ENCODE peak calls at places on chromosomes 4 and X, in seven cellular contexts. J is H1, P is HCT116, C is HepG2, Q is K562, V is SK-N-SH, B is NT2/D1. R is an unnamed sample.

GRCh38 chrX:49122499-49122898 is 1.0 kb downstream of the GPKOW start:
- DNase-seq in J (no peak), P (no peak), C (no peak), Q (peak), V (no peak), B (no peak), R (no peak)

GRCh38 chr4:91830681-91831395 is 472.9 kb upstream of the GRID2 start:
- DNase-seq in J (no peak), P (no peak), C (no peak), Q (no peak), V (no peak), B (no peak), R (no peak)

GRCh38 chr4:85760521-85760920 is 285.6 kb downstream of the ARHGAP24 start:
- DNase-seq in J (no peak), P (no peak), C (no peak), Q (no peak), V (no peak), B (no peak), R (no peak)

GRCh38 chrX:66035667-66036066 is 4.2 kb downstream of the VSIG4 start:
- DNase-seq in J (no peak), P (no peak), C (no peak), Q (no peak), V (no peak), B (peak), R (no peak)

GRCh38 chr4:115729739-115730266 is 616.4 kb upstream of the NDST4 start:
- DNase-seq in J (no peak), P (no peak), C (no peak), Q (no peak), V (no peak), B (no peak), R (no peak)

GRCh38 chr4:143352052-143352451 is 15.4 kb downstream of the GAB1 start:
- DNase-seq in J (no peak), P (no peak), C (no peak), Q (no peak), V (peak), B (no peak), R (no peak)

GRCh38 chr4:73964862-73965611 is 16.8 kb downstream of the PF4 start:
- DNase-seq in J (peak), P (peak), C (peak), Q (no peak), V (no peak), B (no peak), R (no peak)

GRCh38 chrX:56726609-56727008 is 2.4 kb upstream of the NBDY start:
- DNase-seq in J (no peak), P (no peak), C (peak), Q (peak), V (peak), B (peak), R (no peak)

GRCh38 chrX:1357993-1358392 is 21.4 kb downstream of the IL3RA start:
- DNase-seq in J (no peak), P (no peak), C (no peak), Q (no peak), V (no peak), B (no peak), R (no peak)

GRCh38 chr4:25065451-25065850 is 34.7 kb upstream of the LGI2 start:
- DNase-seq in J (no peak), P (no peak), C (no peak), Q (no peak), V (no peak), B (no peak), R (no peak)

GRCh38 chr4:89316931-89317366 is 9.3 kb upstream of the GPRIN3 start:
- DNase-seq in J (no peak), P (no peak), C (no peak), Q (no peak), V (no peak), B (no peak), R (no peak)

GRCh38 chrX:53166103-53166502 is 58.9 kb downstream of the KDM5C start:
- DNase-seq in J (no peak), P (no peak), C (no peak), Q (no peak), V (no peak), B (no peak), R (no peak)

GRCh38 chrX:19660604-19661003 is 145.3 kb upstream of the MAP3K15 start:
- DNase-seq in J (no peak), P (no peak), C (no peak), Q (no peak), V (no peak), B (no peak), R (no peak)

GRCh38 chrX:136780241-136780640 is 491 bp downstream of the ARHGEF6 start:
- DNase-seq in J (no peak), P (no peak), C (no peak), Q (no peak), V (no peak), B (no peak), R (no peak)

GRCh38 chr4:33881176-33881575 is 2363.1 kb downstream of the ARAP2 start:
- DNase-seq in J (no peak), P (no peak), C (no peak), Q (no peak), V (no peak), B (no peak), R (no peak)

GRCh38 chr4:25448379-25449109 is 71.5 kb downstream of the ANAPC4 start:
- DNase-seq in J (no peak), P (no peak), C (no peak), Q (no peak), V (no peak), B (peak), R (no peak)

GRCh38 chr4:92064574-92064973 is 239.2 kb upstream of the GRID2 start:
- DNase-seq in J (no peak), P (no peak), C (no peak), Q (no peak), V (no peak), B (no peak), R (no peak)

GRCh38 chr4:173013232-173013932 is 155.2 kb upstream of the GALNT7 start:
- DNase-seq in J (peak), P (no peak), C (peak), Q (peak), V (peak), B (no peak), R (peak)

GRCh38 chrX:123186796-123187195 is 2.7 kb downstream of the GRIA3 start:
- DNase-seq in J (no peak), P (no peak), C (no peak), Q (no peak), V (no peak), B (no peak), R (no peak)

GRCh38 chr4:139958738-139959096 is 195.3 kb downstream of the MAML3 start:
- DNase-seq in J (no peak), P (no peak), C (no peak), Q (no peak), V (no peak), B (no peak), R (no peak)

GRCh38 chr4:150316332-150317205 is 238.3 kb downstream of the DCLK2 start:
- DNase-seq in J (no peak), P (no peak), C (no peak), Q (no peak), V (no peak), B (no peak), R (no peak)

GRCh38 chr4:20017035-20017434 is 234.7 kb upstream of the SLIT2 start:
- DNase-seq in J (no peak), P (no peak), C (no peak), Q (no peak), V (no peak), B (no peak), R (no peak)

GRCh38 chr4:168931215-168931650 is 78.8 kb downstream of the CBR4 start:
- DNase-seq in J (no peak), P (no peak), C (no peak), Q (no peak), V (no peak), B (no peak), R (no peak)

GRCh38 chrX:107454302-107454701 is 4.8 kb downstream of the FRMPD3 start:
- DNase-seq in J (no peak), P (peak), C (no peak), Q (no peak), V (no peak), B (no peak), R (no peak)

GRCh38 chr4:141705747-141706377 is 69.5 kb downstream of the IL15 start:
- DNase-seq in J (no peak), P (no peak), C (no peak), Q (no peak), V (no peak), B (no peak), R (no peak)

GRCh38 chr4:183507928-183508327 is 3.1 kb downstream of the ING2 start:
- DNase-seq in J (no peak), P (no peak), C (peak), Q (peak), V (no peak), B (no peak), R (no peak)

DNA sequence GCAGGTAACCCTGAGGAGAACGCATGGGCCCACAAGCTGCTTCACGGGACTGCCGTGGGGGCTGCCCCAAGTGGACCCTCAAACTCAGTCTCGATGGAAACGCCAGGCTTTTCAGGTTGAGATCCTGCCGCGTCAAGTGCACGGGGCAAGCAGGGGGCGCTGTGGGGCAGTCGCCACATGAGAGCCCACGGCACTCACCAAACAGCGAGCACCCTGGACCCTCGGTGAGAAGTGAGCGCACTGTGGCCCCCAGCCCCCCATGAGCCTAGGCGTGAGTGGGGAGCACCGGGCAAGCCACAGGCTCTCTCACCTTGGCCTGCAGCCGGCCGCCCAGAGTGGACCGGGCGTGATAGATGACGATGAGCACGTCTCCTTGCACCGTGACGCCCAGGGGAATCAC is 50.9 kb upstream of the CPLX1 start:
- DNase-seq in J (peak), P (no peak), C (no peak), Q (no peak), V (peak), B (peak), R (no peak)
- TF ChIP-seq YY1 in J (no peak), P (no peak), C (no peak), Q (no peak), V (no peak), B (no peak), R (no peak)

DNA sequence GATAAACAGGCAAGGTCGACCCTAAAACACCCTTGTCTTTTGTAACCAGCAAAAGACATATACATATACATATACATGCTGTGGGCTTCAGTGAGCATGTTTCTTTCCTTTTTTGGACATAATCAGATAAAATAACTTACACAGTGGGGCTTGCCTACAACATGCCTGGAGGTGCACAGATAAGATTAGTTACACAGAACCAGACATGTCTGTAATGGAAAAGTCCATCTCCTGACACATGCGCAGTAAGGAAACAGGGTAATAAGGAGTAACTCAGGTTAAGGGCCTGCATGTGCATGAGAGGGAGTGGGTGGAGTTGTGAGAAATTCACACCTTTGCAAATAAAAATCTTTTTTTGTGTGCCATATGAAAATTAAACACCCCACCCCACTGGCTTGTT is 3.4 kb downstream of the UGT2A1 start:
- DNase-seq in J (no peak), P (no peak), C (no peak), Q (no peak), V (peak), B (no peak), R (no peak)
- TF ChIP-seq YY1 in J (no peak), P (no peak), C (no peak), Q (no peak), V (no peak), B (no peak), R (no peak)

GRCh38 chrX:13197961-13198761 is 121.7 kb downstream of the ATXN3L start:
- DNase-seq in J (no peak), P (no peak), C (no peak), Q (no peak), V (peak), B (peak), R (no peak)

GRCh38 chrX:13190051-13190450 is 129.8 kb downstream of the ATXN3L start:
- DNase-seq in J (no peak), P (no peak), C (no peak), Q (no peak), V (no peak), B (no peak), R (no peak)

GRCh38 chrX:13196778-13197177 is 123.1 kb downstream of the ATXN3L start:
- DNase-seq in J (no peak), P (no peak), C (no peak), Q (no peak), V (no peak), B (no peak), R (no peak)

GRCh38 chrX:13198762-13199064 is 121.1 kb downstream of the ATXN3L start:
- DNase-seq in J (no peak), P (no peak), C (no peak), Q (no peak), V (no peak), B (no peak), R (no peak)

DNA sequence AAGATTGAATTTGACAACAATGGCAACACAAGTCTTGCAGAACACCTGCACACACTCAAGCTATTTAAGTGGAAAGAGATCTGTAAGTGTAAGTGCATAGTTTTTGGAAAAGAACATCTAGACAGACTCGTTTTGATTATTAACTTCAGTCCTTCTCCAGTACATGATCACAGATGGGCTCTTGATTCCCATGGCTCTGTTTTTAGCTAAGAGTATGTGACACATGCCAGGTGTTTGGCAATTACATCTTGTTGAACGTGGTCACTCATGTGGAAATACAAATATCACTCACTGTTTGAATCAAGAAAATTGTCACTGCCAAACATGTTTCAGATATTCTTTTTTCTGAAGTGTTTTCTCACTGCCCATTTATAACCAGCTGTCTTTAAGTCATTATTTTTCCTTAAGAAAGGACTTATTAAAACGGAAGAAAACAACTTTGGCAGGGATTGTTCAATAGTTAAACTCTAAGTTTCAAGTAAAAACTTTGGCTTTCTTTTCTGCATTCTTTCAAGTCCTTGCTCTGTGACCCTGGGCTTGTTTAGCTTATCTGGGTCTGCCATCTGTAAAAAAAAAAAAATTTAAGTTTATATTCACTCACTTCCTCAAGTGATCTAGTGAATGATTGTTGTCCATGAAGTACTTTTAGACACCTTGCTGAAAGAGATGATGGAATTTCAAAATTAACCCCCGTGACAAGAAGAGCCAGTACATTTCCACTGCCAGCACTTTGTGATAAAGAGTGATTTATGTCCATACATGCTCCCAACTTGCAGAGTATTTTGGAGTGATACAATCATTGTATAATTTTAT is 125.4 kb downstream of the ATXN3L start:
- DNase-seq in J (no peak), P (no peak), C (no peak), Q (no peak), V (no peak), B (no peak), R (no peak)
- TF ChIP-seq YY1 in J (no peak), P (no peak), C (no peak), Q (no peak), V (no peak), B (no peak), R (no peak)

GRCh38 chrX:96621811-96622210 is 62.8 kb upstream of the DIAPH2 start:
- DNase-seq in J (no peak), P (no peak), C (no peak), Q (no peak), V (no peak), B (no peak), R (no peak)
- TF ChIP-seq YY1 in J (no peak), P (no peak), C (no peak), Q (no peak), V (no peak), B (no peak), R (no peak)

DNA sequence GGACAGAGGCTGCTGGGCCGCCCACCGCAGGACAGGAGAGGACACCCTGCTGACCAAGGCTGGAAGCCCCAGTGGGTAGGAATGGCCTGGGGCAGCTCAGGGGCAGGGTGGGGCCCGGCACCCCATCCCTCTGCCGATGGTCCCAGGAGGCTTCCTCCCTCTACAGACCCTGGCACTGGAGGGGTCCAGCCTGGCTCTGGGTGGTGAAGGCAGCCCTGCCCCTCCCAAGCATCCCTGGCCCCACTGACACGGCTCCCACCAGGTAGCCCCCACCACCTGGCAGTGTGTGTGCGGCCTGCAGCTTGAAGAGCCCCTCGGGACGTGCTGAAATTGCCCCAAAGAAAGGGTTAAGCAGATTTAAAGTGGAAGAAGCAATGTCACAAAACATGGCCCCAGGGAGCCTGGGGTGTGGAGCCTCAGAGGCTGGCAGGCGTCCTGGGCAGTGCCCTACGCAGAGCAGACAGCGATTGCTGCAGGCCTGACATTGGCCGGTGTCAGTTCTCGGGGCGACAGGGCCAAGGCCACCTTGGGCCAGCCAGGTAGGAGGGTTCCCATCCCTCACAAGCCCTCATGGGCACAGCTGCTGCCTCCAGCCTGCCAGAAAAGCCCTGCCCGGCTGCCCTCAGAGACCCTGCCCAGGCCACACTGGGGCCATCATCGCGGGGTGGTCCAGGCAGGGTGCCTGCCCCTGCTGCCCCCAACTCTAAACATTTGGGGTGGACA is 80.5 kb downstream of the FAM53A start:
- DNase-seq in J (no peak), P (no peak), C (no peak), Q (no peak), V (no peak), B (no peak), R (no peak)
- TF ChIP-seq YY1 in J (no peak), P (no peak), C (no peak), Q (no peak), V (no peak), B (no peak), R (no peak)

DNA sequence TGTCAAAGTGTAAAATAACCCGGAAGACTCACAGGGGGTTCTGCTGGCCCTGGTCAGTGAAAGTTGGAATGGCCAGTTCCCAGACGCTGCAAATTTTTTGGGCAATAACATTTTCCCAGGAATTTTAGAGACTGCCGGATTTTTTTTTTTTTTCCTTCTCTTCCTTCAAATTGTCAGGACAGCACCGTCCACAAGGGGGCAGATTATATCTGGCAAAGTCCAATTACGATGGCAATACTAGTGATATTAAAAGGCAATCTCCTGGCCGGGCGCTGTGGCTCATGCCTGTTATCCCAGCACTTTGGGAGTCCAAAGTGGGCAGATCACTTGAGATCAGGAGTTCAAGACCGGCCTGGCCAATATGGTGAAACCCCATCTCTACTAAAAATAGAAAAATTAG is 20.5 kb downstream of the SLC25A5 start:
- DNase-seq in J (peak), P (no peak), C (peak), Q (no peak), V (peak), B (no peak), R (no peak)
- TF ChIP-seq YY1 in J (no peak), P (no peak), C (no peak), Q (no peak), V (no peak), B (no peak), R (no peak)

R was measured in GM12878.